ENCODE peak calls at places on chromosomes 12 and 14, in four cellular contexts. One of them, this sample, is unnamed. For H3K9me3, the result is how much of the 10 kb centered on the place peaks cover.

GRCh38 chr12:28415755-28416154 is 225.5 kb downstream of the CCDC91 start:
- DNase-seq in IMR-90: peak
- DNase-seq in A549: peak
- DNase-seq in HepG2: no peak
- DNase-seq in this sample: no peak

GRCh38 chr12:95943231-95943842 is at the start of gene AMDHD1:
- DNase-seq in IMR-90: peak
- DNase-seq in A549: peak
- DNase-seq in HepG2: peak
- DNase-seq in this sample: no peak

GRCh38 chr12:27517961-27518668 is 5.9 kb upstream of the PPFIBP1 start:
- DNase-seq in IMR-90: no peak
- DNase-seq in A549: no peak
- DNase-seq in HepG2: no peak
- DNase-seq in this sample: no peak

GRCh38 chr14:74621556-74621955 is 9.5 kb upstream of the LTBP2 start:
- DNase-seq in IMR-90: no peak
- DNase-seq in A549: no peak
- DNase-seq in HepG2: no peak
- DNase-seq in this sample: no peak

GRCh38 chr12:122845865-122846621 is 10.8 kb downstream of the HIP1R start:
- DNase-seq in IMR-90: no peak
- DNase-seq in A549: no peak
- DNase-seq in HepG2: no peak
- DNase-seq in this sample: no peak

GRCh38 chr12:50174971-50175715 is 8.0 kb upstream of the CERS5 start:
- DNase-seq in IMR-90: peak
- DNase-seq in A549: peak
- DNase-seq in HepG2: peak
- DNase-seq in this sample: peak

GRCh38 chr14:95504135-95505029 is 12.1 kb downstream of the SYNE3 start:
- DNase-seq in IMR-90: peak
- DNase-seq in A549: no peak
- DNase-seq in HepG2: no peak
- DNase-seq in this sample: no peak

GRCh38 chr14:34361504-34362011 is 100.5 kb downstream of the SPTSSA start:
- DNase-seq in IMR-90: peak
- DNase-seq in A549: no peak
- DNase-seq in HepG2: no peak
- DNase-seq in this sample: no peak

GRCh38 chr14:23877538-23878180 is 75.9 kb upstream of the DHRS4 start:
- DNase-seq in IMR-90: no peak
- DNase-seq in A549: no peak
- DNase-seq in HepG2: no peak
- DNase-seq in this sample: no peak

GRCh38 chr12:26239508-26240328 is 44.3 kb downstream of the SSPN start:
- DNase-seq in IMR-90: peak
- DNase-seq in A549: peak
- DNase-seq in HepG2: peak
- DNase-seq in this sample: no peak

GRCh38 chr12:128573907-128574306 is 249.9 kb downstream of the SLC15A4 start:
- DNase-seq in IMR-90: no peak
- DNase-seq in A549: no peak
- DNase-seq in HepG2: no peak
- DNase-seq in this sample: no peak

GRCh38 chr12:66708704-66709443 is 30.0 kb upstream of the GRIP1 start:
- DNase-seq in IMR-90: peak
- DNase-seq in A549: no peak
- DNase-seq in HepG2: no peak
- DNase-seq in this sample: no peak

GRCh38 chr14:77457522-77458248 is at the start of the genes AHSA1 and VIPAS39:
- DNase-seq in IMR-90: peak
- DNase-seq in A549: peak
- DNase-seq in HepG2: peak
- DNase-seq in this sample: peak

GRCh38 chr12:101782544-101782855 is 43.2 kb upstream of the SYCP3 start:
- DNase-seq in IMR-90: peak
- DNase-seq in A549: no peak
- DNase-seq in HepG2: no peak
- DNase-seq in this sample: no peak

GRCh38 chr14:28012629-28013415 is 753.8 kb upstream of the FOXG1 start:
- DNase-seq in IMR-90: no peak
- DNase-seq in A549: no peak
- DNase-seq in HepG2: no peak
- DNase-seq in this sample: no peak

GRCh38 chr12:62250671-62251608 is 9.3 kb upstream of the USP15 start:
- DNase-seq in IMR-90: peak
- DNase-seq in A549: no peak
- DNase-seq in HepG2: no peak
- DNase-seq in this sample: peak

GRCh38 chr12:131044760-131045381 is 91.2 kb downstream of the ADGRD1 start:
- DNase-seq in IMR-90: no peak
- DNase-seq in A549: no peak
- DNase-seq in HepG2: no peak
- DNase-seq in this sample: no peak

GRCh38 chr12:131042848-131043245 is 89.1 kb downstream of the ADGRD1 start:
- DNase-seq in IMR-90: no peak
- DNase-seq in A549: no peak
- DNase-seq in HepG2: no peak
- DNase-seq in this sample: no peak

GRCh38 chr12:131043401-131043871 is 89.7 kb downstream of the ADGRD1 start:
- DNase-seq in IMR-90: no peak
- DNase-seq in A549: no peak
- DNase-seq in HepG2: no peak
- DNase-seq in this sample: no peak

GRCh38 chr12:131045705-131046460 is 92.2 kb downstream of the ADGRD1 start:
- DNase-seq in IMR-90: no peak
- DNase-seq in A549: no peak
- DNase-seq in HepG2: no peak
- DNase-seq in this sample: no peak

GRCh38 chr12:131044136-131044535 is 90.4 kb downstream of the ADGRD1 start:
- DNase-seq in IMR-90: no peak
- DNase-seq in A549: no peak
- DNase-seq in HepG2: no peak
- DNase-seq in this sample: no peak
- TF ChIP-seq MAZ in IMR-90: no peak
- TF ChIP-seq MAZ in A549: no peak
- TF ChIP-seq MAZ in HepG2: no peak
- TF ChIP-seq MAZ in this sample: no peak

GRCh38 chr12:34547276-34547675 is 525.0 kb downstream of the ALG10 start:
- DNase-seq in IMR-90: no peak
- DNase-seq in A549: no peak
- DNase-seq in HepG2: no peak
- DNase-seq in this sample: no peak
- H3K9me3 ChIP-seq in IMR-90: under half
- H3K9me3 ChIP-seq in A549: under half
- H3K9me3 ChIP-seq in HepG2: half or more
- H3K9me3 ChIP-seq in this sample: under half

GRCh38 chr14:66359500-66359899 is 126.7 kb upstream of the CCDC196 start:
- DNase-seq in IMR-90: peak
- DNase-seq in A549: peak
- DNase-seq in HepG2: peak
- DNase-seq in this sample: peak
- TF ChIP-seq MAZ in IMR-90: no peak
- TF ChIP-seq MAZ in A549: no peak
- TF ChIP-seq MAZ in HepG2: no peak
- TF ChIP-seq MAZ in this sample: no peak

DNA sequence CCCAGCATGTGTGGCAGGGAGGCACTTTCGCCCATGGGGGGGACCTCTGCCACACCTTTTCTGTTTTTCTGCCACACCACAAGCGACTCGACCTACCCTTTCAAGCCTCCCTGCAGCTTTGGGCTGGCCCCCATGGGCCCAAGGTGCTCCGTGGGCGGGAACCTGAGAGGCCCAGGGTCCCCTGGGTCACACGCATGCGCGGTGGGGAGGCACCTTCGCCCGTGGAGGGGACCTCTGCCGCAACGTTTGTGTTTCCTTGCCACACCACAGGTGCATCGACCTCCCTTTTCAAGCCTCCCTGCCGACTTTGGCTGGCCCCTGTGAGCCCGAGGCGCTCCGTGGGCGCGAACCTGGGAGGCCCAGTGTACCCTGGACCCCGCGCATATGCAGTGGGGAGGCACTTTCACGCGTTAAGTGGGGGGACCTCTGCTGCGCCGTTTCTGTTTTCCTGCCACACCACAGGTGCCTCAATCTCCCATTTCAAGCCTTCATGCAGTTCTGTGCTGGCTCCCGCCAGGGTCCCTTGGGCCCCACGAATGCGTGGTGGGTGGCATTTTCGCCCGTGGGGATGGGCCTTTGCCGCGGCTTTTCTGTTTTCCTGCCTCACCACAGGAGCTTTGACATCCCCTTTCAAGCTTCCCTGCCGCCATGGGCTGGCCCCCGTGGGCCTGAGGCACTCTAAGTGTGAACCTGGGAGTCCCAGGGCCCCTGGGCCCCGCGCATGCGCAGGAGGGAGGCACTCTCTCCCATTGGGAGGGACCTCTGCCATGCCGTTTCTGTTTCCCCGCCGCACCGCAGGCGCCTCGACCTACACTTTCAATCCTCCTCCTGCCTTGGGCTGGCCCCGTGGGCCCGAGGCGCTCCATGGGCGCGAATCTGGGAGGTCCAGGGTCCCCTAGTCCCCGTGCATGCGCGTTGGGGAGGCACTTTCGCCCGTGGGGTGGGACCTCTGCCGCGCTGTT is 332.2 kb downstream of the ALG10 start:
- DNase-seq in IMR-90: no peak
- DNase-seq in A549: peak
- DNase-seq in HepG2: no peak
- DNase-seq in this sample: no peak
- H3K9me3 ChIP-seq in IMR-90: under half
- H3K9me3 ChIP-seq in A549: under half
- H3K9me3 ChIP-seq in HepG2: under half
- H3K9me3 ChIP-seq in this sample: under half

GRCh38 chr14:79201545-79202247 is 1009.6 kb downstream of the DIO2 start:
- DNase-seq in IMR-90: no peak
- DNase-seq in A549: no peak
- DNase-seq in HepG2: no peak
- DNase-seq in this sample: no peak
- TF ChIP-seq MAZ in IMR-90: no peak
- TF ChIP-seq MAZ in A549: no peak
- TF ChIP-seq MAZ in HepG2: no peak
- TF ChIP-seq MAZ in this sample: no peak